ENCODE peak calls at places on chromosome 15, in seven cellular contexts. M is SK-N-SH, J is HepG2, T is GM12892, B is H1, Q is K562, A is GM12878. X is an unnamed sample.

GRCh38 chr15:51494411-51495314 is 127.9 kb downstream of the DMXL2 start:
- DNase-seq in M (no peak), J (no peak), T (no peak), B (no peak), Q (no peak), A (no peak), X (no peak)

GRCh38 chr15:25775317-25775912 is 87.7 kb downstream of the ATP10A start:
- DNase-seq in M (no peak), J (peak), T (no peak), B (peak), Q (no peak), A (peak), X (no peak)

GRCh38 chr15:31254431-31255175 is 72.0 kb upstream of the KLF13 start:
- DNase-seq in M (no peak), J (no peak), T (no peak), B (no peak), Q (no peak), A (no peak), X (no peak)

GRCh38 chr15:80429964-80430363 is 25.8 kb downstream of the ARNT2 start:
- DNase-seq in M (no peak), J (no peak), T (no peak), B (no peak), Q (no peak), A (no peak), X (no peak)

GRCh38 chr15:28111552-28111951 is 12.4 kb upstream of the OCA2 start:
- DNase-seq in M (peak), J (no peak), T (no peak), B (peak), Q (no peak), A (no peak), X (no peak)

GRCh38 chr15:61228025-61228901 is 839 bp downstream of the RORA start:
- DNase-seq in M (peak), J (no peak), T (no peak), B (peak), Q (no peak), A (no peak), X (no peak)

GRCh38 chr15:67108122-67108871 is 42.9 kb downstream of the SMAD3 start:
- DNase-seq in M (no peak), J (peak), T (no peak), B (no peak), Q (no peak), A (no peak), X (no peak)

GRCh38 chr15:55222588-55222987 is 25.8 kb upstream of the RSL24D1 start:
- DNase-seq in M (no peak), J (no peak), T (no peak), B (no peak), Q (no peak), A (peak), X (no peak)

GRCh38 chr15:91940466-91941381 is 87.2 kb downstream of the SLCO3A1 start:
- DNase-seq in M (peak), J (no peak), T (no peak), B (no peak), Q (no peak), A (no peak), X (no peak)

GRCh38 chr15:85331666-85332261 is 48.6 kb upstream of the AKAP13 start:
- DNase-seq in M (no peak), J (no peak), T (peak), B (no peak), Q (no peak), A (no peak), X (no peak)

GRCh38 chr15:93997071-93997658 is 234.2 kb upstream of the MCTP2 start:
- DNase-seq in M (peak), J (peak), T (no peak), B (no peak), Q (peak), A (no peak), X (no peak)

GRCh38 chr15:99507016-99507731 is 58.6 kb upstream of the MEF2A start:
- DNase-seq in M (peak), J (peak), T (no peak), B (no peak), Q (peak), A (no peak), X (no peak)
- TF ChIP-seq TAF1 in M (no peak), J (no peak), T (no peak), B (no peak), Q (no peak), A (no peak), X (no peak)

DNA sequence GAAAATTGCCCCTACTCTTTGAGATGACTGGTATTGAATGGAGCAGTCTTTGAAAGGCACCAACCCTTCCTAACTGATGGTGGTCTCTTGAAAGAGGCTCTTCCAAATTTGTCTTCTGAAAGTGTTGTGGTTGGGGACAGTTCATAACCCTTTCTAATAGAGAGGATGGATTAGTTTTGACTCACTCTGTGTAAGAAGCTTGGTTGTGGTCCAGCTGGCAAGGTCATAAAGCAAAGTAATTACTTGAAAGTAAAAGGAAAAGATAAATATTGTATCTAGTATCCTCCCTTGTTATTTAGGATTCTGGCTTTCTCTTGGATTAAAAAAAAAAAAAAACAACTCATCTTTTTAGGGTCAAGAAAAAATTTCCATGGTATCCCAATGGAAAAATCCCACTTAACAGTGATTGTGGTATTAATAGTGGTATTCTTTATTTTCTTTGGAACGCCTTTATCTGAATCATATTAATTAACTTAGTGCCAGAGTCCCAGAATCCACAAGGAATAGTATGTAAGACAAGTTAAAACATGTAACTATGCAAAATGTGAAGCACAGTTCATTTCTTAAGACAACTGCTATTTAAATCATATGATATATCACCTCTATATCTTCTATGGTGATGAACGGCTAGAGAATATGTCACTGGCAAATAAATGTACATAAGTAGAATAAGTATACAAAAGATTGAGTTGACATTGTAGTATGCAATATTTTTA is 469.3 kb upstream of the CDIN1 start:
- DNase-seq in M (no peak), J (no peak), T (no peak), B (no peak), Q (no peak), A (no peak), X (no peak)
- TF ChIP-seq TAF1 in M (no peak), J (no peak), T (no peak), B (no peak), Q (no peak), A (no peak), X (no peak)

GRCh38 chr15:70902105-70902504 is 9.5 kb downstream of the LRRC49 start:
- DNase-seq in M (no peak), J (no peak), T (no peak), B (no peak), Q (no peak), A (no peak), X (no peak)
- TF ChIP-seq TAF1 in M (peak), J (no peak), T (no peak), B (no peak), Q (no peak), A (no peak), X (no peak)

DNA sequence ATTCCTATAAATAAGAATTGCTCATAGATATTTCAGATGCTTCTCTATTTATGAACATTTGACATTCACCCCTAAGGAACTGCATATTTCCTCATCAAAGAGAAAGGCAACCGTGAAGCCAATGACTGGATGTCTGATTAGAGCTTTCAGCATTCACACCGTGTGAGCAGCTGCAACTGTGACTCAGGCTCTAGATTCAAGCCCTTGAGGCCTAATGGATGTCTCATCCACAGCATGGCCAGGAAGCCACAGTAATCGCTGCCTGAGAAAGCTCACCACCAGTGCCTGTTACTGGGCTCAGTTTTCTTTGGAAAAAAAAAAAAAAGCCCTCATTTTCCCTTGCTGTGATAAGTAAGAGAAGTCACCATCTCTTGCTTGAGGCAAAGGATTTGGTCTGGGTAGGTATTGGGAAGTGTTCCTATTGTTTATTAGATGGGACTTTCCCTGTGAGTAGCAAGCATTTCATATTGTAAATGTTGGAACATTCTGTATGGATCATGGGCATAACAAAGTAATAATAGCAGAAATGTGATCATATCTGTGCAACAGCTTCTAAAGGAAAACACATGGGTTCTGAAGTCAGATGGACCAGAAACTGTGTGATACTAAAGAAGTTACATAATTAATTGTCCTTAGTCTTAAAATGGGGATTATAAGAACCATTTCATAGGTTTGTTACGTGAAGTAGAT is 783.7 kb downstream of the AGBL1 start:
- DNase-seq in M (no peak), J (no peak), T (no peak), B (no peak), Q (no peak), A (no peak), X (no peak)
- TF ChIP-seq TAF1 in M (no peak), J (no peak), T (no peak), B (no peak), Q (no peak), A (no peak), X (no peak)

GRCh38 chr15:35256555-35256954 is 171.5 kb upstream of the NANOGP8 start:
- DNase-seq in M (no peak), J (no peak), T (no peak), B (no peak), Q (no peak), A (no peak), X (no peak)

GRCh38 chr15:35256141-35256540 is 171.0 kb upstream of the NANOGP8 start:
- DNase-seq in M (no peak), J (no peak), T (no peak), B (no peak), Q (no peak), A (no peak), X (no peak)

GRCh38 chr15:35260961-35261360 is 175.9 kb upstream of the NANOGP8 start:
- DNase-seq in M (no peak), J (no peak), T (no peak), B (no peak), Q (no peak), A (no peak), X (no peak)
- TF ChIP-seq TAF1 in M (no peak), J (no peak), T (no peak), B (no peak), Q (no peak), A (no peak), X (no peak)

DNA sequence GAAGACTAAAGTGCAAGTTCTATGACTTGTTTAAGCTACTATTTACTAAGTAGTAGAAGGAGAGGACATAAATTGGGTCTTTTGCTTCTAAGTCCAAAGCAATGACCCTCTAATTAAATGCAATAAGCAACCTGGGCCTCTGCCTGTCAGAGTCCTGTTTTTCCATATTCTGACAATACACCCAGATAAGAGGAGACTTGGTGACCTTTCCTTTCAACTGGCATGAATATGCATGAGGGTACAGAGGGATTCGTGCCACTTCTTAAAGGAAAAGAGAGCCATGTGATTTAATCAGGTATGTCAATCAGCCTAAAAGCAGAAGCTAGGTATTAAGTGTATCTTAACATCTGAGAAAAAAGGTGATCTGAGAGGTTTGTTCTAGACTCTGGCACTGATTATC is 50.7 kb upstream of the FGF7 start:
- DNase-seq in M (no peak), J (no peak), T (no peak), B (no peak), Q (no peak), A (no peak), X (no peak)
- TF ChIP-seq TAF1 in M (no peak), J (no peak), T (no peak), B (no peak), Q (no peak), A (no peak), X (no peak)